ENCODE peak calls at places on chromosomes 2 and 18, in four cellular contexts. I is GM12878, P is HepG2, J is A549. L is an unnamed sample.

GRCh38 chr2:240224676-240225075 is 84.2 kb upstream of the OTOS start:
- DNase-seq in P (no peak), I (no peak), J (no peak), L (no peak)

GRCh38 chr2:44969936-44970335 is 28.4 kb downstream of the SIX3 start:
- DNase-seq in I (no peak), P (no peak), J (no peak), L (no peak)

GRCh38 chr2:100254646-100255210 is 67.6 kb downstream of the LONRF2 start:
- DNase-seq in I (no peak), P (no peak), J (no peak), L (no peak)

GRCh38 chr2:8549273-8549922 is 132.5 kb upstream of the ID2 start:
- DNase-seq in P (no peak), J (no peak), I (no peak), L (no peak)

GRCh38 chr2:25333981-25334380 is 7.7 kb downstream of the DNMT3A start:
- DNase-seq in P (no peak), J (no peak), I (no peak), L (no peak)

GRCh38 chr2:239252433-239253200 is 148.2 kb downstream of the HDAC4 start:
- DNase-seq in J (no peak), P (no peak), I (no peak), L (no peak)

GRCh38 chr18:68797901-68798300 is at the start of gene CCDC102B:
- DNase-seq in J (no peak), I (no peak), P (no peak), L (no peak)

GRCh38 chr2:128623776-128624424 is 305.2 kb upstream of the HS6ST1 start:
- DNase-seq in P (no peak), J (no peak), I (peak), L (no peak)

GRCh38 chr18:75211002-75211621 is 515 bp downstream of the TSHZ1 start:
- DNase-seq in I (no peak), P (peak), J (peak), L (no peak)

GRCh38 chr18:25454728-25455127 is 102.8 kb upstream of the ZNF521 start:
- DNase-seq in J (no peak), I (no peak), P (no peak), L (no peak)

GRCh38 chr2:152505495-152505906 is 170.5 kb downstream of the FMNL2 start:
- DNase-seq in I (peak), J (peak), P (no peak), L (peak)

GRCh38 chr18:44781890-44782289 is 101.2 kb downstream of the SETBP1 start:
- DNase-seq in P (no peak), I (no peak), J (no peak), L (no peak)

GRCh38 chr2:28408764-28409599 is 16.3 kb downstream of the FOSL2 start:
- DNase-seq in P (no peak), J (no peak), I (no peak), L (no peak)

GRCh38 chr2:10337449-10337848 is 34.7 kb downstream of the HPCAL1 start:
- DNase-seq in J (no peak), I (no peak), P (no peak), L (no peak)

GRCh38 chr18:48996901-48997463 is 46.2 kb upstream of the SMAD7 start:
- DNase-seq in J (peak), P (peak), I (no peak), L (no peak)

GRCh38 chr2:147520817-147521216 is 324.0 kb upstream of the ACVR2A start:
- DNase-seq in P (no peak), J (no peak), I (no peak), L (no peak)

GRCh38 chr2:150586858-150587257 is 99.4 kb upstream of the RND3 start:
- DNase-seq in P (peak), J (peak), I (no peak), L (no peak)

GRCh38 chr2:186976329-186976728 is 127.4 kb upstream of the ZSWIM2 start:
- DNase-seq in P (no peak), J (no peak), I (no peak), L (no peak)

GRCh38 chr2:165596788-165597187 is 127.3 kb downstream of the CSRNP3 start:
- DNase-seq in P (no peak), J (no peak), I (no peak), L (no peak)

GRCh38 chr2:207333599-207334308 is 168.0 kb upstream of the KLF7 start:
- DNase-seq in I (no peak), J (no peak), P (no peak), L (no peak)

GRCh38 chr18:13242797-13243196 is 24.2 kb downstream of the LDLRAD4 start:
- DNase-seq in P (no peak), I (no peak), J (no peak), L (no peak)

GRCh38 chr18:6752200-6752873 is 22.8 kb downstream of the ARHGAP28 start:
- DNase-seq in J (no peak), P (no peak), I (no peak), L (no peak)

GRCh38 chr2:113757059-113757657 is 716 bp upstream of the SLC35F5 start:
- DNase-seq in I (no peak), J (no peak), P (peak), L (no peak)
- TF ChIP-seq POLR2A in I (no peak), J (no peak), P (no peak), L (no peak)

GRCh38 chr2:155095613-155096012 is 397.1 kb downstream of the KCNJ3 start:
- DNase-seq in P (no peak), J (no peak), I (no peak), L (no peak)

GRCh38 chr2:155099784-155100183 is 401.3 kb downstream of the KCNJ3 start:
- DNase-seq in J (peak), P (peak), I (no peak), L (no peak)

GRCh38 chr2:155100261-155100660 is 401.8 kb downstream of the KCNJ3 start:
- DNase-seq in I (no peak), J (peak), P (no peak), L (no peak)
- TF ChIP-seq JUNB in I (no peak), J (no peak), P (no peak), L (no peak)

GRCh38 chr2:37627715-37628114 is 43.7 kb downstream of the CDC42EP3 start:
- DNase-seq in J (no peak), P (no peak), I (no peak), L (no peak)
- TF ChIP-seq POLR2A in J (no peak), P (no peak), I (no peak), L (no peak)

GRCh38 chr2:38672445-38673364 is 6.8 kb downstream of the GALM start:
- DNase-seq in I (no peak), P (no peak), J (no peak), L (no peak)
- TF ChIP-seq JUNB in I (no peak), P (no peak), J (no peak), L (no peak)